ENCODE peak calls at places on chromosome 7, in five cellular contexts. R, Q, A, L and Y are unnamed samples.
A peak's percentile ranks its signal among the peaks of the same experiment; 100 is the strongest.

GRCh38 chr7:158161194-158161593 is 426.4 kb downstream of the PTPRN2 start:
- DNase-seq in R (no peak), Q (no peak), A (no peak), L (no peak), Y (no peak)

GRCh38 chr7:114073711-114074110 is 154.9 kb upstream of the PPP1R3A start:
- DNase-seq in R (no peak), Q (no peak), A (no peak), L (no peak), Y (no peak)

GRCh38 chr7:149735181-149735602 is 38.2 kb downstream of the ZNF467 start:
- DNase-seq in R (no peak), Q (no peak), A (no peak), L (no peak), Y (no peak)

GRCh38 chr7:29859491-29860180 is 53.3 kb downstream of the WIPF3 start:
- DNase-seq in R (peak; percentile 64), Q (no peak), A (no peak), L (no peak), Y (no peak)

GRCh38 chr7:99036531-99037175 is 107.3 kb downstream of the SMURF1 start:
- DNase-seq in R (peak; percentile 56), Q (no peak), A (no peak), L (peak; percentile 68), Y (no peak)

GRCh38 chr7:151801782-151802468 is 75.0 kb downstream of the PRKAG2 start:
- DNase-seq in R (no peak), Q (no peak), A (no peak), L (no peak), Y (no peak)

GRCh38 chr7:76356823-76357222 is 2.0 kb downstream of the YWHAG start:
- DNase-seq in R (no peak), Q (no peak), A (no peak), L (peak; percentile 44), Y (no peak)

GRCh38 chr7:7793249-7793648 is 74.8 kb upstream of the RPA3 start:
- DNase-seq in R (no peak), Q (no peak), A (no peak), L (peak; percentile 57), Y (no peak)

GRCh38 chr7:137961200-137962177 is 40.4 kb downstream of the CREB3L2 start:
- DNase-seq in R (no peak), Q (no peak), A (no peak), L (no peak), Y (no peak)

GRCh38 chr7:137932881-137933269 is 69.0 kb downstream of the CREB3L2 start:
- DNase-seq in R (no peak), Q (peak; percentile 39), A (no peak), L (no peak), Y (no peak)